ENCODE peak calls at places on chromosome 12, in eight cellular contexts. One of them, this sample, is unnamed.

GRCh38 chr12:46921754-46922113 is 95.9 kb upstream of the SLC38A4 start:
- DNase-seq in endothelial cell: no peak
- DNase-seq in GM13976: no peak
- DNase-seq in choroid plexus epithelial cell: peak; percentile 50
- DNase-seq in BJ: peak; percentile 67
- DNase-seq in B cell: no peak
- DNase-seq in adrenal gland: no peak
- DNase-seq in neural crest cell: no peak
- DNase-seq in this sample: no peak

GRCh38 chr12:48671231-48671856 is 10.7 kb downstream of the KANSL2 start:
- DNase-seq in endothelial cell: no peak
- DNase-seq in GM13976: no peak
- DNase-seq in choroid plexus epithelial cell: no peak
- DNase-seq in BJ: no peak
- DNase-seq in B cell: no peak
- DNase-seq in adrenal gland: no peak
- DNase-seq in neural crest cell: no peak
- DNase-seq in this sample: no peak

GRCh38 chr12:19411234-19412221 is 27.8 kb upstream of the AEBP2 start:
- DNase-seq in endothelial cell: no peak
- DNase-seq in GM13976: no peak
- DNase-seq in choroid plexus epithelial cell: no peak
- DNase-seq in BJ: no peak
- DNase-seq in B cell: no peak
- DNase-seq in adrenal gland: peak; percentile 22
- DNase-seq in neural crest cell: no peak
- DNase-seq in this sample: no peak

GRCh38 chr12:24902521-24903304 is 46.2 kb downstream of the BCAT1 start:
- DNase-seq in endothelial cell: peak; percentile 34
- DNase-seq in GM13976: peak; percentile 65
- DNase-seq in choroid plexus epithelial cell: peak; percentile 37
- DNase-seq in BJ: no peak
- DNase-seq in B cell: peak; percentile 34
- DNase-seq in adrenal gland: peak; percentile 17
- DNase-seq in neural crest cell: peak; percentile 22
- DNase-seq in this sample: peak; percentile 49

GRCh38 chr12:70645494-70646317 is 8.5 kb upstream of the PTPRB start:
- DNase-seq in endothelial cell: peak; percentile 28
- DNase-seq in GM13976: no peak
- DNase-seq in choroid plexus epithelial cell: peak; percentile 93
- DNase-seq in BJ: peak; percentile 74
- DNase-seq in B cell: no peak
- DNase-seq in adrenal gland: peak; percentile 83
- DNase-seq in neural crest cell: no peak
- DNase-seq in this sample: no peak

GRCh38 chr12:81181701-81182100 is 103.8 kb downstream of the ACSS3 start:
- DNase-seq in endothelial cell: no peak
- DNase-seq in GM13976: no peak
- DNase-seq in choroid plexus epithelial cell: peak; percentile 51
- DNase-seq in BJ: no peak
- DNase-seq in B cell: no peak
- DNase-seq in adrenal gland: no peak
- DNase-seq in neural crest cell: no peak
- DNase-seq in this sample: no peak

GRCh38 chr12:85575115-85576096 is 260.8 kb downstream of the RASSF9 start:
- DNase-seq in endothelial cell: peak; percentile 53
- DNase-seq in GM13976: peak; percentile 42
- DNase-seq in choroid plexus epithelial cell: peak; percentile 86
- DNase-seq in BJ: no peak
- DNase-seq in B cell: peak; percentile 22
- DNase-seq in adrenal gland: peak; percentile 53
- DNase-seq in neural crest cell: peak; percentile 39
- DNase-seq in this sample: peak; percentile 44

GRCh38 chr12:10967409-10967808 is 19.3 kb downstream of the TAS2R50 start:
- DNase-seq in endothelial cell: no peak
- DNase-seq in GM13976: no peak
- DNase-seq in choroid plexus epithelial cell: peak; percentile 61
- DNase-seq in BJ: peak; percentile 83
- DNase-seq in B cell: no peak
- DNase-seq in adrenal gland: no peak
- DNase-seq in neural crest cell: no peak
- DNase-seq in this sample: no peak

GRCh38 chr12:129193263-129193871 is 340.1 kb downstream of the GLT1D1 start:
- DNase-seq in endothelial cell: no peak
- DNase-seq in GM13976: peak; percentile 42
- DNase-seq in choroid plexus epithelial cell: peak; percentile 34
- DNase-seq in BJ: no peak
- DNase-seq in B cell: no peak
- DNase-seq in adrenal gland: no peak
- DNase-seq in neural crest cell: peak; percentile 29
- DNase-seq in this sample: no peak

GRCh38 chr12:89706551-89707348 is 1.9 kb downstream of the ATP2B1 start:
- DNase-seq in endothelial cell: no peak
- DNase-seq in GM13976: no peak
- DNase-seq in choroid plexus epithelial cell: no peak
- DNase-seq in BJ: no peak
- DNase-seq in B cell: no peak
- DNase-seq in adrenal gland: peak; percentile 17
- DNase-seq in neural crest cell: no peak
- DNase-seq in this sample: peak; percentile 8

GRCh38 chr12:19683178-19683927 is 244.1 kb downstream of the AEBP2 start:
- DNase-seq in endothelial cell: no peak
- DNase-seq in GM13976: no peak
- DNase-seq in choroid plexus epithelial cell: peak; percentile 76
- DNase-seq in BJ: no peak
- DNase-seq in B cell: no peak
- DNase-seq in adrenal gland: no peak
- DNase-seq in neural crest cell: no peak
- DNase-seq in this sample: no peak

GRCh38 chr12:115172521-115172920 is 488.5 kb upstream of the TBX3 start:
- DNase-seq in endothelial cell: no peak
- DNase-seq in GM13976: no peak
- DNase-seq in choroid plexus epithelial cell: peak; percentile 15
- DNase-seq in BJ: peak; percentile 96
- DNase-seq in B cell: no peak
- DNase-seq in adrenal gland: no peak
- DNase-seq in neural crest cell: no peak
- DNase-seq in this sample: no peak

GRCh38 chr12:115163710-115164109 is 479.7 kb upstream of the TBX3 start:
- DNase-seq in endothelial cell: no peak
- DNase-seq in GM13976: no peak
- DNase-seq in choroid plexus epithelial cell: no peak
- DNase-seq in BJ: no peak
- DNase-seq in B cell: no peak
- DNase-seq in adrenal gland: no peak
- DNase-seq in neural crest cell: no peak
- DNase-seq in this sample: no peak

DNA sequence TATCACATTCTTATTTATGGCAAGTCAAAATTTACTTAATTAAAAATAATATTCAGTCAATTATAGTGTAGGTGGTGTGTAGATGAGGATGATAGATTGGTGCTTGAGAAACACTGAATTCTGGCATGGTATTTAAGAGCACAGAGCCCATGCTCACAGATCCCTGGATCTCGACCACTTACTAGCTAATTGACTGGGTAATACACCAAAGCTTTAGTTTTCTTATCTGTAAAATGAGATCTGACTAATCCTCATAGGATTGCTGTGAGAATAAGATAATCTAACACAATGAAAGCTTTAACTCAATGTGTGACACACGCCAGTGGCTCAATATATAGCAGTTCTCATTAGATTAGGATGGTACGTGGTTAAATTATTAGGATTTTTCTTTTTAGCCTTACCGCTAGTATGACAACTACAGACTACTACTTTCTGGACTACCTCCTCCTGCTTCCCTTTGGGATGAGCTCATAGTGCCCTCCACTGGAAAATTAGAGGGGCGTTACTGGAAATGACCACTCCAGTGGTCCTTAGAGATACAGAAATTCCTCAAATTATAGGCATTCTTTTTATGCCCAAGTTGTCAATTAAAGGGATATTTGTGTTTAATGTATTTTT is 482.8 kb upstream of the TBX3 start:
- DNase-seq in endothelial cell: no peak
- DNase-seq in GM13976: no peak
- DNase-seq in choroid plexus epithelial cell: peak; percentile 70
- DNase-seq in BJ: no peak
- DNase-seq in B cell: no peak
- DNase-seq in adrenal gland: no peak
- DNase-seq in neural crest cell: no peak
- DNase-seq in this sample: no peak
- TF ChIP-seq CTCF in endothelial cell: no peak
- TF ChIP-seq CTCF in GM13976: no peak
- TF ChIP-seq CTCF in choroid plexus epithelial cell: peak; percentile 55
- TF ChIP-seq CTCF in BJ: peak; percentile 37
- TF ChIP-seq CTCF in B cell: no peak
- TF ChIP-seq CTCF in adrenal gland: peak; percentile 24
- TF ChIP-seq CTCF in neural crest cell: no peak
- TF ChIP-seq CTCF in this sample: no peak

DNA sequence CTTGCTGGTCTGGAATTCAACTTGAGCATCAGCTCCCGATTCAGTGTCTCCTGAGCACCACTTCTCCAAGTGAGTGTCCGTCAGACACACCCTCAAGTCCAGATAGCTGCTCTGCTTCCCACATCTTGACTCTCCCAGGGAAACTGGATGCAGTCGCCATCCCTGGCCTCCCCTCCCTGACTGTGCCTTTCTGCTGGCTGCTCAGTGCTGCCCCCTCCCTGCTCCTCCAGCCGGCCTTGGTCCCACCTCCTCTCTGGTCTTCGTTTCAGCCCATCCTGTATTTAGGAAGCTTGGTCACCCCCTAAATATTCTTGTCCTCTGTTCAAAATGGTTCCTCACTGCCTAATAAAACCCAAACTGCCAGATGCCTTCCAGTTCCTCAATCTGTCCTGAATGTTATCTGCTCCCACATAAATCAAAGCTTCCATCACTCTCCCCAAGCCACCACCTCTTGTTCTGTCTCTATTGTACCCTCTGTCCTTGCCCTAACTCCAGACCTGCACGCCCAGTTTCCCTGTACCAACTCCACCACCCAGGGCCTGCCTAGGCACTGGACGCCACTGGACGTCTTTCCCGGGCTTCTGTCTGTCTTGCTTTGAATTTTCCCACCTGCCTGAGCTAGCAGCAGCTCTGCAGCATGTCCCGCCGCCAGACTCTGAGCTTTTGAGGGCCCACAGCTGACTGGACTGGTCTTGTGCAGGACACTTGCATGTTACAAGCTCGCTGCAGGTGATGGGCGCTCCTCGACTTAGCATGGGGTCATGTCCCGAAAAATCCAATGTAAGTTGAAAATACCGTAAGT is 33.8 kb downstream of the CCDC92 start:
- DNase-seq in endothelial cell: peak; percentile 29
- DNase-seq in GM13976: no peak
- DNase-seq in choroid plexus epithelial cell: peak; percentile 14
- DNase-seq in BJ: no peak
- DNase-seq in B cell: no peak
- DNase-seq in adrenal gland: no peak
- DNase-seq in neural crest cell: peak; percentile 23
- DNase-seq in this sample: no peak
- TF ChIP-seq CTCF in endothelial cell: no peak
- TF ChIP-seq CTCF in GM13976: peak; percentile 8
- TF ChIP-seq CTCF in choroid plexus epithelial cell: peak; percentile 58
- TF ChIP-seq CTCF in BJ: peak; percentile 51
- TF ChIP-seq CTCF in B cell: no peak
- TF ChIP-seq CTCF in adrenal gland: no peak
- TF ChIP-seq CTCF in neural crest cell: peak; percentile 38
- TF ChIP-seq CTCF in this sample: peak; percentile 28

GRCh38 chr12:12890815-12891645 is at the start of gene GPRC5A:
- DNase-seq in endothelial cell: peak; percentile 26
- DNase-seq in GM13976: peak; percentile 63
- DNase-seq in choroid plexus epithelial cell: peak; percentile 96
- DNase-seq in BJ: peak; percentile 96
- DNase-seq in B cell: peak; percentile 35
- DNase-seq in adrenal gland: peak; percentile 90
- DNase-seq in neural crest cell: peak; percentile 16
- DNase-seq in this sample: peak; percentile 47

GRCh38 chr12:12892670-12893290 is 1.4 kb downstream of the GPRC5A start:
- DNase-seq in endothelial cell: no peak
- DNase-seq in GM13976: no peak
- DNase-seq in choroid plexus epithelial cell: no peak
- DNase-seq in BJ: no peak
- DNase-seq in B cell: no peak
- DNase-seq in adrenal gland: no peak
- DNase-seq in neural crest cell: no peak
- DNase-seq in this sample: no peak

GRCh38 chr12:12893438-12893837 is 2.1 kb downstream of the GPRC5A start:
- DNase-seq in endothelial cell: no peak
- DNase-seq in GM13976: no peak
- DNase-seq in choroid plexus epithelial cell: no peak
- DNase-seq in BJ: no peak
- DNase-seq in B cell: no peak
- DNase-seq in adrenal gland: no peak
- DNase-seq in neural crest cell: no peak
- DNase-seq in this sample: no peak

GRCh38 chr12:12890492-12890814 is 909 bp upstream of the GPRC5A start:
- DNase-seq in endothelial cell: no peak
- DNase-seq in GM13976: no peak
- DNase-seq in choroid plexus epithelial cell: no peak
- DNase-seq in BJ: no peak
- DNase-seq in B cell: no peak
- DNase-seq in adrenal gland: peak; percentile 30
- DNase-seq in neural crest cell: no peak
- DNase-seq in this sample: no peak

DNA sequence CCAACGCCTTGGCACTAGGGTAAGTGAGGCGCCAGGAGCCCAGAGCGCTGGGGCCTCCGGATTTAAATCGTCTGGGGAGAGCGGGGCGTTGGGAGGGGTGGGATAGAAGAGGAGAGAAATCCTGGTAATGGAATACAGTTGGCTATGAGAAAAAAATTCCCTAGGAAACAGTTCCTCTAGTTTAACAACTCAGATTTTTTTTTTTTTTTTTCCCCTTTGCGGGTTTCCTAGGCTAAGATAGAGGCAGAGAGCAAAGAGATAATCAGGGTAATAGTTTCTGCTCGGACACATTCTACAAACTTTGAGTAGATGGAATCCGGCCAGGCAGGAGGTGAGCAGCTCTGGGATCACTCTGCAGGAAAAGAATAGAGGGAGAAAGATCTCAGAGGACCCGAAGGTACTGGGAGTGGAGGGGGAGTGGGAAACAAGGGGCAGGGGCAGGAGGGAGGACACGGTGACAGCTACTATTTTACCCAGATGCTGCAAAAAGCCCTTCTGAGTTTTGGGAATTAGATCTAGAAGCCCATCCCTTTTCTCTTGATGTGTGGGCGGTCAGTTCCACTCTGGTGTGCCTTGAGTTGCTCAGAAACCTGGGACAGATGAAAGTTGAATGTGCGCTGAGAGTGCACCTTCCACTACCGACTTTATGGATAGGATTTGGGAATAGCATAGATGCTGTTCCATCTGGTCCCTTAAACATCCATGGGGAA is 439 bp downstream of the GPRC5A start:
- DNase-seq in endothelial cell: no peak
- DNase-seq in GM13976: no peak
- DNase-seq in choroid plexus epithelial cell: no peak
- DNase-seq in BJ: no peak
- DNase-seq in B cell: no peak
- DNase-seq in adrenal gland: no peak
- DNase-seq in neural crest cell: no peak
- DNase-seq in this sample: no peak
- TF ChIP-seq CTCF in endothelial cell: no peak
- TF ChIP-seq CTCF in GM13976: no peak
- TF ChIP-seq CTCF in choroid plexus epithelial cell: no peak
- TF ChIP-seq CTCF in BJ: no peak
- TF ChIP-seq CTCF in B cell: no peak
- TF ChIP-seq CTCF in adrenal gland: no peak
- TF ChIP-seq CTCF in neural crest cell: no peak
- TF ChIP-seq CTCF in this sample: no peak

GRCh38 chr12:6367969-6368892 is 7.1 kb downstream of the SCNN1A start:
- DNase-seq in endothelial cell: no peak
- DNase-seq in GM13976: no peak
- DNase-seq in choroid plexus epithelial cell: no peak
- DNase-seq in BJ: no peak
- DNase-seq in B cell: no peak
- DNase-seq in adrenal gland: no peak
- DNase-seq in neural crest cell: no peak
- DNase-seq in this sample: no peak
- TF ChIP-seq CTCF in endothelial cell: no peak
- TF ChIP-seq CTCF in GM13976: no peak
- TF ChIP-seq CTCF in choroid plexus epithelial cell: no peak
- TF ChIP-seq CTCF in BJ: no peak
- TF ChIP-seq CTCF in B cell: no peak
- TF ChIP-seq CTCF in adrenal gland: no peak
- TF ChIP-seq CTCF in neural crest cell: no peak
- TF ChIP-seq CTCF in this sample: no peak

This sample was measured in GM10248.